ENCODE peak calls at places on chromosomes 5 and 9, in seven cellular contexts. X is T1000, E is AG09309, C is IMR-90, F is mucosa of descending colon, Q is Right ventricle myocardium superior, B is CMK. O is an unnamed sample.

GRCh38 chr9:87831159-87831558 is 51.5 kb upstream of the SPATA31E1 start:
- DNase-seq in Q (no peak), B (no peak), E (no peak), F (no peak), C (no peak), X (no peak), O (no peak)

GRCh38 chr9:113738898-113739604 is 137.1 kb upstream of the ZNF618 start:
- DNase-seq in E (no peak), Q (no peak), F (no peak), X (no peak), C (no peak), B (no peak), O (no peak)

GRCh38 chr5:103133231-103133630 is 13.1 kb downstream of the PPIP5K2 start:
- DNase-seq in Q (no peak), B (no peak), F (no peak), X (no peak), E (no peak), C (no peak), O (no peak)

GRCh38 chr5:147756566-147756965 is 26.0 kb downstream of the JAKMIP2 start:
- DNase-seq in F (no peak), X (no peak), E (no peak), Q (no peak), B (no peak), C (no peak), O (no peak)

GRCh38 chr9:126670270-126670669 is 56.5 kb downstream of the LMX1B start:
- DNase-seq in E (no peak), B (no peak), C (no peak), Q (no peak), X (no peak), F (no peak), O (no peak)

GRCh38 chr9:34522971-34523797 is at the start of gene ENHO:
- DNase-seq in F (peak; percentile 97), C (peak; percentile 75), B (peak; percentile 58), E (peak; percentile 25), Q (peak; percentile 93), X (peak; percentile 79), O (peak; percentile 69)

GRCh38 chr9:95073042-95073607 is 244.4 kb downstream of the FANCC start:
- DNase-seq in E (no peak), Q (no peak), B (no peak), X (no peak), C (no peak), F (no peak), O (no peak)

GRCh38 chr5:111271885-111272284 is 47.7 kb downstream of the CAMK4 start:
- DNase-seq in X (no peak), B (no peak), Q (no peak), C (no peak), E (no peak), F (no peak), O (no peak)

GRCh38 chr5:144189800-144190429 is 19.2 kb downstream of the KCTD16 start:
- DNase-seq in E (peak; percentile 70), Q (no peak), B (no peak), C (peak; percentile 93), X (peak; percentile 38), F (no peak), O (peak; percentile 94)

GRCh38 chr9:135275163-135275925 is 187.9 kb downstream of the OLFM1 start:
- DNase-seq in F (no peak), X (no peak), Q (peak; percentile 50), B (no peak), E (no peak), C (no peak), O (no peak)

GRCh38 chr5:77638763-77639451 is 394 bp upstream of the OTP start:
- DNase-seq in F (no peak), X (no peak), B (no peak), E (no peak), C (no peak), Q (no peak), O (no peak)

GRCh38 chr5:93746406-93747056 is 5.1 kb upstream of the POU5F2 start:
- DNase-seq in C (peak; percentile 74), E (no peak), X (no peak), F (no peak), B (no peak), Q (no peak), O (no peak)

GRCh38 chr5:102090770-102091169 is 205.3 kb downstream of the SLCO4C1 start:
- DNase-seq in B (no peak), E (no peak), X (no peak), C (no peak), Q (no peak), F (no peak), O (peak; percentile 41)

GRCh38 chr5:66877843-66878242 is 281.6 kb downstream of the MAST4 start:
- DNase-seq in X (peak; percentile 15), F (no peak), Q (no peak), B (no peak), C (peak; percentile 47), E (no peak), O (no peak)

GRCh38 chr5:153534102-153534501 is 43.6 kb downstream of the GRIA1 start:
- DNase-seq in F (no peak), X (no peak), E (no peak), B (no peak), Q (no peak), C (no peak), O (no peak)

GRCh38 chr9:135281151-135281550 is 193.7 kb downstream of the OLFM1 start:
- DNase-seq in C (no peak), Q (no peak), B (no peak), X (no peak), F (no peak), E (no peak), O (no peak)

GRCh38 chr9:88537743-88538055 is 2.7 kb downstream of the NXNL2 start:
- DNase-seq in C (peak; percentile 87), X (peak; percentile 77), E (peak; percentile 84), Q (peak; percentile 75), F (no peak), B (no peak), O (peak; percentile 36)

GRCh38 chr9:65409471-65409980 is 124.5 kb upstream of the FOXD4L5 start:
- DNase-seq in X (no peak), F (no peak), Q (no peak), B (no peak), C (no peak), E (no peak), O (no peak)

GRCh38 chr5:172868924-172869565 is 35.0 kb downstream of the ERGIC1 start:
- DNase-seq in F (no peak), B (no peak), X (peak; percentile 61), Q (peak; percentile 89), C (peak; percentile 96), E (peak; percentile 74), O (peak; percentile 89)

GRCh38 chr9:126506361-126507317 is 107.1 kb upstream of the LMX1B start:
- DNase-seq in Q (no peak), X (no peak), B (no peak), F (no peak), E (no peak), C (no peak), O (no peak)

GRCh38 chr9:86912210-86912609 is 35.1 kb downstream of the GAS1 start:
- DNase-seq in F (no peak), E (no peak), X (no peak), B (no peak), Q (no peak), C (no peak), O (no peak)

O was measured in SJSA1.